ENCODE peak calls at places on chromosome 21, in five cellular contexts. N, G, C, U and T are unnamed samples.

GRCh38 chr21:17050646-17051045 is 462.2 kb upstream of the CXADR start:
- DNase-seq in N (no peak), G (no peak), C (no peak), U (peak; percentile 30), T (no peak)

GRCh38 chr21:15978158-15978805 is 248.5 kb downstream of the USP25 start:
- DNase-seq in N (no peak), G (no peak), C (no peak), U (peak; percentile 20), T (peak; percentile 95)

GRCh38 chr21:46092026-46092764 is 5.7 kb upstream of the COL6A2 start:
- DNase-seq in N (no peak), G (no peak), C (no peak), U (peak; percentile 99), T (peak; percentile 99)

GRCh38 chr21:28908351-28908750 is 84.3 kb downstream of the LTN1 start:
- DNase-seq in N (no peak), G (no peak), C (no peak), U (no peak), T (no peak)

GRCh38 chr21:26169061-26169610 is 1.4 kb downstream of the APP start:
- DNase-seq in N (no peak), G (peak; percentile 77), C (peak; percentile 24), U (peak; percentile 88), T (peak; percentile 68)

GRCh38 chr21:27047331-27048314 is 80.7 kb upstream of the ADAMTS5 start:
- DNase-seq in N (no peak), G (no peak), C (no peak), U (peak; percentile 73), T (no peak)

GRCh38 chr21:42836767-42837301 is 42.5 kb downstream of the WDR4 start:
- DNase-seq in N (no peak), G (no peak), C (no peak), U (no peak), T (no peak)

GRCh38 chr21:14630556-14631069 is 84.5 kb upstream of the SAMSN1 start:
- DNase-seq in N (no peak), G (no peak), C (no peak), U (no peak), T (no peak)

GRCh38 chr21:34912022-34912933 is 136.8 kb downstream of the RUNX1 start:
- DNase-seq in N (no peak), G (no peak), C (no peak), U (peak; percentile 20), T (no peak)

GRCh38 chr21:33881689-33882440 is 33.7 kb downstream of the ATP5PO start:
- DNase-seq in N (no peak), G (no peak), C (no peak), U (no peak), T (no peak)

GRCh38 chr21:33886316-33886715 is 29.3 kb downstream of the ATP5PO start:
- DNase-seq in N (no peak), G (no peak), C (no peak), U (no peak), T (no peak)

GRCh38 chr21:33885158-33885514 is 30.5 kb downstream of the ATP5PO start:
- DNase-seq in N (no peak), G (no peak), C (no peak), U (no peak), T (no peak)

GRCh38 chr21:33880626-33881025 is 35.0 kb downstream of the ATP5PO start:
- DNase-seq in N (no peak), G (no peak), C (no peak), U (no peak), T (no peak)

GRCh38 chr21:33884361-33885157 is 31.0 kb downstream of the ATP5PO start:
- DNase-seq in N (no peak), G (no peak), C (no peak), U (peak; percentile 56), T (peak; percentile 81)
- TF ChIP-seq EZH2 in N (peak; percentile 14), G (no peak), C (no peak), U (no peak), T (no peak)

GRCh38 chr21:32413697-32414578 is 1.4 kb downstream of the EVA1C start:
- DNase-seq in N (no peak), G (no peak), C (no peak), U (peak; percentile 37), T (peak; percentile 61)

GRCh38 chr21:32411366-32412161 is 942 bp upstream of the EVA1C start:
- DNase-seq in N (no peak), G (no peak), C (no peak), U (peak; percentile 87), T (peak; percentile 49)

GRCh38 chr21:32410916-32411315 is 1.6 kb upstream of the EVA1C start:
- DNase-seq in N (no peak), G (no peak), C (no peak), U (no peak), T (no peak)

GRCh38 chr21:32412998-32413504 is 545 bp downstream of the EVA1C start:
- DNase-seq in N (no peak), G (no peak), C (no peak), U (no peak), T (no peak)

DNA sequence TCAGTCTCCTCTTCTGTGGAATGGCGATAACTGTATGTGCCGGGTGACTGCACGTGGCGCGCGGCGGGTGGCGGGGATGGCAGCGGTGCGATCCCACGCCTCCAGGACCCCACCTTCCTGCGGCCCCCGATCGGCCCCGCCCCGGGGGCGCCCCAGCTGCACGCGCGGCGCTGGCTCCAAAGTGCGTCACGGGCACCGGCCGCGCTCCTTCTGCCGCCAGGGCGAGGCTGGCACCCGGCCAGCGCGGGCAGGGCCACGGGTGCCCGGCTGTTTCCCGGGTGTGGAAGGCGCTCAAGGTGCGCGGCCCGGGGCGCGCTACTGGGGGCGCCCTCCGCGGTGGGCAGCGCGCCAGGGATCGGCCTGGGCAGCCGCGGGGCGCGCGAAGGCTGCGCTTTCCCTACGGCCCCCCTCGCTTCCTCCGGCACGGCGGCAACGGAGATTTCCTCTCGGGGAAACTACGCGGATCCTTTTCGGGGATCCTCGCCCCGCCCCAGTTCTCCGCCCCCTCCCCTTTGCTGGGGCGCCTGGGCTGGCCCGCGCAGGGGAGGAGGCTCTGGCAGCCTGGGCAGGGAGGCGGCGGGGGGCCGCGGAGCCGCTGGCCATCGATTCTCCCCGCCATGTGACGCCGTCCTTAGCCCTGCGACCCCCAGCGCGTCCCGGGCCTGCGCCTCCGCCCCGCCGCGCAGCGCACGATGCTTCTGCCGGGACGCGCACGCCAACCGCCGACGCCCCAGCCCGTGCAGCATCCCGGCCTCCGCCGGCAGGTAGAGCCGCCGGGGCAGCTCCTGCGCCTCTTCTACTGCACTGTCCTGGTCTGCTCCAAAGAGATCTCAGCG is at the start of gene EVA1C:
- DNase-seq in N (no peak), G (no peak), C (no peak), U (peak; percentile 72), T (no peak)
- TF ChIP-seq EZH2 in N (no peak), G (no peak), C (no peak), U (no peak), T (no peak)

GRCh38 chr21:41763996-41764395 is 2.9 kb downstream of the RIPK4 start:
- DNase-seq in N (no peak), G (no peak), C (no peak), U (no peak), T (no peak)
- TF ChIP-seq EZH2 in N (no peak), G (no peak), C (no peak), U (no peak), T (no peak)

GRCh38 chr21:38804617-38805281 is 980 bp upstream of the ETS2 start:
- DNase-seq in N (no peak), G (peak; percentile 26), C (no peak), U (peak; percentile 82), T (peak; percentile 58)

GRCh38 chr21:38806942-38807284 is 1.2 kb downstream of the ETS2 start:
- DNase-seq in N (no peak), G (no peak), C (no peak), U (peak; percentile 76), T (peak; percentile 31)

GRCh38 chr21:38806153-38806941 is 618 bp downstream of the ETS2 start:
- DNase-seq in N (no peak), G (no peak), C (no peak), U (peak; percentile 41), T (no peak)

GRCh38 chr21:38804030-38804616 is 1.6 kb upstream of the ETS2 start:
- DNase-seq in N (no peak), G (no peak), C (no peak), U (no peak), T (peak; percentile 32)

GRCh38 chr21:38805282-38806152 is at the start of gene ETS2:
- DNase-seq in N (no peak), G (peak; percentile 81), C (peak; percentile 36), U (peak; percentile 89), T (peak; percentile 88)
- TF ChIP-seq EZH2 in N (no peak), G (no peak), C (no peak), U (no peak), T (no peak)

GRCh38 chr21:44702111-44702972 is 5.4 kb downstream of the KRTAP10-12 start:
- DNase-seq in N (no peak), G (no peak), C (no peak), U (no peak), T (no peak)
- TF ChIP-seq EZH2 in N (no peak), G (no peak), C (no peak), U (no peak), T (no peak)

GRCh38 chr21:36695671-36696389 is 3.1 kb upstream of the SIM2 start:
- DNase-seq in N (no peak), G (no peak), C (no peak), U (no peak), T (no peak)
- TF ChIP-seq EZH2 in N (peak; percentile 81), G (no peak), C (no peak), U (no peak), T (peak; percentile 69)

DNA sequence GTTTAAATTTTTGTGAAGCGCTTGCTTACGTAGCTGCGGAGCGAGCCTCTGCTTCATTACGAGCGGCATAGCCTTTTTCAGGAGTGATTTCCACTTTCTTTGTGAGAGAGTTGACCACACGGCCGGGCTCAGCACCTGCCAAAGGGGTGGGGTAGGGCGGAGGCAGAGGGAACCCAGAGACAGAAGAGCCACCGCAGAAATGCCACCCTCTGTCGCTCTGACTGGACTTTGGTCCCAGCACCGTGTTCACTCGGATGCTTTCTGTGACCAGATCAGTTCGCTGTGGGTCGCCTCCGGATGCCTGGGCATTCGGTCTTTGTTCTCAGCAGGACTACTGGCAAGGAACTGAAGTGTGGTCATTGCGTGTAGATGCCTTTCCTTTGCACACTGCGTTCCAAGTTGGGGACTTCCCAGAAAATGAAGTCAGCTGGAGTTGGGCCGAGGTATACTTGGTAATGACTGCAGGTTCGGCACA is 897 bp downstream of the CHODL start:
- DNase-seq in N (no peak), G (no peak), C (no peak), U (no peak), T (peak; percentile 0)
- TF ChIP-seq EZH2 in N (peak; percentile 23), G (no peak), C (no peak), U (no peak), T (no peak)

GRCh38 chr21:36704281-36704957 is 5.5 kb downstream of the SIM2 start:
- DNase-seq in N (no peak), G (no peak), C (no peak), U (no peak), T (no peak)

GRCh38 chr21:36703626-36704280 is 4.8 kb downstream of the SIM2 start:
- DNase-seq in N (no peak), G (no peak), C (no peak), U (no peak), T (no peak)

GRCh38 chr21:36701912-36702621 is 3.2 kb downstream of the SIM2 start:
- DNase-seq in N (no peak), G (no peak), C (no peak), U (no peak), T (no peak)

GRCh38 chr21:36702622-36702968 is 3.7 kb downstream of the SIM2 start:
- DNase-seq in N (no peak), G (no peak), C (no peak), U (no peak), T (no peak)

GRCh38 chr21:36703123-36703522 is 4.2 kb downstream of the SIM2 start:
- DNase-seq in N (no peak), G (no peak), C (no peak), U (no peak), T (no peak)
- TF ChIP-seq EZH2 in N (no peak), G (no peak), C (no peak), U (no peak), T (no peak)

GRCh38 chr21:36104306-36105300 is 30.3 kb upstream of the CBR3 start:
- DNase-seq in N (no peak), G (no peak), C (no peak), U (peak; percentile 21), T (peak; percentile 30)
- TF ChIP-seq EZH2 in N (no peak), G (no peak), C (no peak), U (no peak), T (no peak)